ENCODE peak calls at places on chromosomes 1 and 21, in five cellular contexts. O, P, X, U and G are unnamed samples.

GRCh38 chr1:158179301-158180041 is 1.2 kb upstream of the CD1D start:
- DNase-seq in X (no peak), U (no peak), P (no peak), O (no peak), G (no peak)

GRCh38 chr1:68103006-68103545 is 52.6 kb upstream of the DIRAS3 start:
- DNase-seq in X (no peak), U (no peak), P (no peak), O (peak; percentile 55), G (no peak)

GRCh38 chr21:45571641-45572040 is 29.4 kb upstream of the SLC19A1 start:
- DNase-seq in X (no peak), O (no peak), P (no peak), U (no peak), G (no peak)

GRCh38 chr1:44842763-44843655 is at the start of gene PTCH2:
- DNase-seq in P (peak; percentile 77), U (peak; percentile 71), X (peak; percentile 16), O (peak; percentile 94), G (peak; percentile 88)

GRCh38 chr1:109784551-109785252 is 21.0 kb upstream of the EPS8L3 start:
- DNase-seq in X (no peak), U (no peak), P (no peak), O (no peak), G (no peak)

GRCh38 chr1:94863297-94863911 is 43.2 kb downstream of the SLC44A3 start:
- DNase-seq in X (peak; percentile 57), O (no peak), U (peak; percentile 93), P (peak; percentile 88), G (no peak)

GRCh38 chr1:67853704-67854103 is 20.4 kb upstream of the GNG12 start:
- DNase-seq in X (peak; percentile 62), P (peak; percentile 86), O (peak; percentile 95), U (peak; percentile 88), G (peak; percentile 98)

GRCh38 chr21:26469789-26470188 is 103.3 kb downstream of the CYYR1 start:
- DNase-seq in U (peak; percentile 80), P (peak; percentile 81), X (peak; percentile 81), O (no peak), G (no peak)

GRCh38 chr1:1144122-1144842 is 28.4 kb upstream of the C1orf159 start:
- DNase-seq in P (no peak), X (no peak), O (peak; percentile 41), U (no peak), G (no peak)

GRCh38 chr1:23475134-23475628 is 8.8 kb downstream of the ASAP3 start:
- DNase-seq in P (peak; percentile 93), O (no peak), X (peak; percentile 93), U (peak; percentile 95), G (no peak)

GRCh38 chr1:186974774-186975181 is 146.0 kb downstream of the PLA2G4A start:
- DNase-seq in X (peak; percentile 65), U (peak; percentile 96), P (peak; percentile 97), O (no peak), G (no peak)

GRCh38 chr21:36910581-36911307 is 55.7 kb downstream of the HLCS start:
- DNase-seq in X (no peak), O (no peak), P (peak; percentile 17), U (peak; percentile 70), G (no peak)

GRCh38 chr1:17148950-17149608 is 29.8 kb upstream of the PADI2 start:
- DNase-seq in O (no peak), X (no peak), P (peak; percentile 33), U (no peak), G (no peak)

GRCh38 chr1:89987170-89987819 is 7.6 kb upstream of the ZNF326 start:
- DNase-seq in U (peak; percentile 58), O (peak; percentile 61), X (peak; percentile 66), P (peak; percentile 81), G (peak; percentile 84)

GRCh38 chr1:179493323-179493722 is 82.4 kb downstream of the NPHS2 start:
- DNase-seq in X (no peak), O (no peak), U (peak; percentile 27), P (no peak), G (no peak)

GRCh38 chr1:224081604-224082003 is 32.3 kb upstream of the FBXO28 start:
- DNase-seq in P (no peak), O (no peak), U (no peak), X (no peak), G (no peak)

GRCh38 chr1:248863011-248863881 is 4.4 kb upstream of the ZNF692 start:
- DNase-seq in O (peak; percentile 87), U (peak; percentile 73), X (peak; percentile 37), P (peak; percentile 87), G (peak; percentile 75)

GRCh38 chr1:152461544-152461943 is 47.5 kb upstream of the CRNN start:
- DNase-seq in U (peak; percentile 36), X (peak; percentile 58), P (peak; percentile 82), O (peak; percentile 23), G (peak; percentile 57)

GRCh38 chr1:157495285-157495684 is 57.0 kb downstream of the FCRL5 start:
- DNase-seq in O (no peak), P (no peak), U (no peak), X (no peak), G (no peak)

GRCh38 chr1:110264430-110264829 is 54.3 kb downstream of the KCNC4 start:
- DNase-seq in P (no peak), U (no peak), O (no peak), X (no peak), G (no peak)

GRCh38 chr1:164836614-164837018 is 277.6 kb downstream of the PBX1 start:
- DNase-seq in P (no peak), X (no peak), U (no peak), O (no peak), G (no peak)

GRCh38 chr1:15848143-15848928 is 829 bp downstream of the SPEN start:
- DNase-seq in U (peak; percentile 39), X (peak; percentile 25), P (peak; percentile 78), O (peak; percentile 63), G (peak; percentile 48)

GRCh38 chr1:109478806-109479205 is 4.9 kb upstream of the ATXN7L2 start:
- DNase-seq in O (peak; percentile 43), X (peak; percentile 40), P (no peak), U (no peak), G (peak; percentile 44)

GRCh38 chr1:193905288-193906085 is 719.1 kb upstream of the B3GALT2 start:
- DNase-seq in O (no peak), U (peak; percentile 20), P (no peak), X (no peak), G (no peak)

GRCh38 chr1:100735244-100735643 is 15.7 kb downstream of the VCAM1 start:
- DNase-seq in X (no peak), P (peak; percentile 3), O (peak; percentile 73), U (peak; percentile 33), G (peak; percentile 25)

GRCh38 chr1:83818916-83819315 is 180.0 kb downstream of the TTLL7 start:
- DNase-seq in U (no peak), P (peak; percentile 59), X (peak; percentile 6), O (no peak), G (peak; percentile 42)

GRCh38 chr21:45427331-45428271 is 22.6 kb downstream of the COL18A1 start:
- DNase-seq in X (peak; percentile 89), O (peak; percentile 59), P (peak; percentile 96), U (peak; percentile 97), G (peak; percentile 97)

GRCh38 chr1:45622267-45622890 is 1.5 kb downstream of the CCDC17 start:
- DNase-seq in O (peak; percentile 36), P (no peak), X (no peak), U (no peak), G (no peak)

GRCh38 chr1:236112332-236112627 is 30.1 kb upstream of the GPR137B start:
- DNase-seq in X (no peak), U (no peak), P (no peak), O (no peak), G (no peak)

GRCh38 chr1:52632732-52633290 is at the start of gene SHISAL2A:
- DNase-seq in P (peak; percentile 35), X (no peak), O (peak; percentile 79), U (peak; percentile 43), G (peak; percentile 74)

GRCh38 chr1:168079761-168080160 is 57.0 kb downstream of the GPR161 start:
- DNase-seq in P (peak; percentile 82), X (peak; percentile 74), U (peak; percentile 75), O (no peak), G (peak; percentile 18)

GRCh38 chr1:15455522-15455921 is 1.0 kb upstream of the CELA2A start:
- DNase-seq in O (no peak), U (peak; percentile 38), P (peak; percentile 42), X (no peak), G (no peak)

GRCh38 chr1:12152106-12152891 is 14.5 kb upstream of the TNFRSF1B start:
- DNase-seq in P (no peak), X (no peak), O (no peak), U (no peak), G (no peak)

GRCh38 chr1:18481190-18481920 is 625 bp downstream of the KLHDC7A start:
- DNase-seq in X (no peak), P (no peak), O (no peak), U (no peak), G (no peak)
- H3K9ac ChIP-seq in X (no peak overlapping the region), P (no peak overlapping the region), O (no peak overlapping the region), U (no peak overlapping the region), G (peak overlapping the region; percentile 35)

GRCh38 chr1:172588296-172589291 is 55.6 kb downstream of the SUCO start:
- DNase-seq in X (peak; percentile 86), U (peak; percentile 95), P (peak; percentile 90), O (no peak), G (no peak)

GRCh38 chr1:172582889-172583288 is 49.9 kb downstream of the SUCO start:
- DNase-seq in O (no peak), U (no peak), X (no peak), P (peak; percentile 7), G (no peak)

GRCh38 chr1:172585348-172585747 is 52.4 kb downstream of the SUCO start:
- DNase-seq in O (no peak), P (peak; percentile 82), X (peak; percentile 77), U (peak; percentile 79), G (no peak)

GRCh38 chr1:172589553-172589952 is 56.6 kb downstream of the SUCO start:
- DNase-seq in O (no peak), U (no peak), X (no peak), P (no peak), G (no peak)

GRCh38 chr1:172585861-172586260 is 52.9 kb downstream of the SUCO start:
- DNase-seq in P (peak; percentile 12), X (peak; percentile 52), U (peak; percentile 54), O (no peak), G (no peak)
- H3K4me1 ChIP-seq in P (peaks cover 73% of the 10 kb centered on the region), X (peaks cover 38% of the 10 kb centered on the region), U (peaks cover 8% of the 10 kb centered on the region), O (no peaks in the 10 kb centered on the region), G (peaks cover 1% of the 10 kb centered on the region)

GRCh38 chr21:34668803-34669148 is at the start of gene CLIC6:
- DNase-seq in X (no peak), O (peak; percentile 57), P (no peak), U (no peak), G (peak; percentile 64)
- H3K4me3 ChIP-seq in X (no peak within 1 kb of the TSS), O (peak within 1 kb of the TSS; percentile 65), P (peak within 1 kb of the TSS; percentile 11), U (no peak within 1 kb of the TSS), G (no peak within 1 kb of the TSS)

DNA sequence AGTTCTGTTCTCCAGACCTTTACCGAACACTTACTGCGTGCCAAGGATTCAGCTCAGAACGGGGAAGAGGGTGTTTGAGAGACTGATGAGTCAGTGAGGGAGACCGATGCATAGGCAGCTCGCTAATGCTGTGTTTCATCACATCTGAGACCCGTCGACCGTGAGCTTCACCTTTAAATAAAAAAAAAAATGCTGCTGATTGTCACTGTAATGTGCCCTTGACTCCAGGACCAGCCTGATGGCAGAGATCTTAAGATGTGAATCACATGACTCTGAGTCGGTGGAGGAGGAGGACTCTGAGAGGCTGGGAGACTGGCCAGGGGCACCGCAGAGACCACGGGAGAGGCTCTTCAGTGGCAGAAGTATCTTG is 28.8 kb downstream of the SPSB1 start:
- DNase-seq in P (peak; percentile 93), X (peak; percentile 86), O (no peak), U (peak; percentile 94), G (peak; percentile 47)
- H3K9ac ChIP-seq in P (peak overlapping the region; percentile 65), X (no peak overlapping the region), O (no peak overlapping the region), U (no peak overlapping the region), G (peak overlapping the region; percentile 10)